ENCODE peak calls at places on chromosomes 16 and 17, in seven cellular contexts. One of them, this sample, is unnamed.

GRCh38 chr16:74249281-74249680 is 47.3 kb upstream of the PSMD7 start:
- DNase-seq in hepatocyte: no peak
- DNase-seq in brain pericyte: no peak
- DNase-seq in sciatic nerve: no peak
- DNase-seq in fibroblast of mammary gland: no peak
- DNase-seq in foreskin fibroblast: no peak
- DNase-seq in right cardiac atrium: no peak
- DNase-seq in this sample: no peak

GRCh38 chr17:58059141-58059540 is 24.1 kb upstream of the DYNLL2 start:
- DNase-seq in foreskin fibroblast: no peak
- DNase-seq in right cardiac atrium: no peak
- DNase-seq in brain pericyte: no peak
- DNase-seq in sciatic nerve: no peak
- DNase-seq in fibroblast of mammary gland: no peak
- DNase-seq in hepatocyte: no peak
- DNase-seq in this sample: no peak

GRCh38 chr16:1596516-1596915 is 15.4 kb downstream of the IFT140 start:
- DNase-seq in hepatocyte: no peak
- DNase-seq in fibroblast of mammary gland: no peak
- DNase-seq in sciatic nerve: no peak
- DNase-seq in foreskin fibroblast: no peak
- DNase-seq in right cardiac atrium: no peak
- DNase-seq in brain pericyte: no peak
- DNase-seq in this sample: no peak

GRCh38 chr17:82283208-82283749 is 9.8 kb upstream of the CSNK1D start:
- DNase-seq in foreskin fibroblast: peak
- DNase-seq in right cardiac atrium: no peak
- DNase-seq in brain pericyte: no peak
- DNase-seq in fibroblast of mammary gland: peak
- DNase-seq in hepatocyte: no peak
- DNase-seq in sciatic nerve: no peak
- DNase-seq in this sample: peak

GRCh38 chr17:58302171-58302918 is 21.6 kb upstream of the MPO start:
- DNase-seq in brain pericyte: no peak
- DNase-seq in sciatic nerve: no peak
- DNase-seq in foreskin fibroblast: no peak
- DNase-seq in fibroblast of mammary gland: no peak
- DNase-seq in right cardiac atrium: no peak
- DNase-seq in hepatocyte: no peak
- DNase-seq in this sample: no peak

GRCh38 chr16:68658258-68658973 is 13.3 kb downstream of the CDH3 start:
- DNase-seq in right cardiac atrium: no peak
- DNase-seq in brain pericyte: no peak
- DNase-seq in hepatocyte: peak
- DNase-seq in sciatic nerve: no peak
- DNase-seq in fibroblast of mammary gland: peak
- DNase-seq in foreskin fibroblast: peak
- DNase-seq in this sample: no peak

GRCh38 chr16:85291302-85292148 is 179.3 kb upstream of the CIBAR2 start:
- DNase-seq in right cardiac atrium: peak
- DNase-seq in hepatocyte: no peak
- DNase-seq in brain pericyte: no peak
- DNase-seq in foreskin fibroblast: no peak
- DNase-seq in sciatic nerve: peak
- DNase-seq in fibroblast of mammary gland: no peak
- DNase-seq in this sample: peak

GRCh38 chr16:86929149-86929871 is 351.0 kb downstream of the FOXL1 start:
- DNase-seq in right cardiac atrium: peak
- DNase-seq in foreskin fibroblast: peak
- DNase-seq in fibroblast of mammary gland: peak
- DNase-seq in hepatocyte: peak
- DNase-seq in sciatic nerve: no peak
- DNase-seq in brain pericyte: no peak
- DNase-seq in this sample: peak

GRCh38 chr17:43733956-43734355 is 24.6 kb downstream of the SOST start:
- DNase-seq in hepatocyte: no peak
- DNase-seq in fibroblast of mammary gland: no peak
- DNase-seq in right cardiac atrium: no peak
- DNase-seq in foreskin fibroblast: peak
- DNase-seq in sciatic nerve: no peak
- DNase-seq in brain pericyte: no peak
- DNase-seq in this sample: no peak

This sample was measured in NB4.